ENCODE peak calls at places on chromosomes 11 and 22, in five cellular contexts. One of them, this sample, is unnamed.

GRCh38 chr11:128964463-128964930 is 21.8 kb upstream of the TP53AIP1 start:
- DNase-seq in fibroblast of lung: no peak
- DNase-seq in CD4-positive, alpha-beta T cell: no peak
- DNase-seq in Peyer's patch: no peak
- DNase-seq in HCT116: no peak
- DNase-seq in this sample: no peak

GRCh38 chr11:28679795-28680194 is 571.6 kb downstream of the METTL15 start:
- DNase-seq in HCT116: no peak
- DNase-seq in Peyer's patch: no peak
- DNase-seq in CD4-positive, alpha-beta T cell: no peak
- DNase-seq in fibroblast of lung: peak; percentile 76
- DNase-seq in this sample: no peak

GRCh38 chr22:46035380-46035741 is 58.4 kb upstream of the WNT7B start:
- DNase-seq in HCT116: no peak
- DNase-seq in fibroblast of lung: no peak
- DNase-seq in CD4-positive, alpha-beta T cell: no peak
- DNase-seq in Peyer's patch: no peak
- DNase-seq in this sample: no peak

GRCh38 chr11:92224394-92225205 is at the start of gene FAT3:
- DNase-seq in HCT116: no peak
- DNase-seq in fibroblast of lung: peak; percentile 70
- DNase-seq in Peyer's patch: no peak
- DNase-seq in CD4-positive, alpha-beta T cell: no peak
- DNase-seq in this sample: peak; percentile 18

GRCh38 chr11:18785416-18785815 is 6.2 kb downstream of the PTPN5 start:
- DNase-seq in CD4-positive, alpha-beta T cell: no peak
- DNase-seq in HCT116: no peak
- DNase-seq in Peyer's patch: no peak
- DNase-seq in fibroblast of lung: no peak
- DNase-seq in this sample: no peak

GRCh38 chr11:92827132-92827531 is 142.3 kb upstream of the MTNR1B start:
- DNase-seq in CD4-positive, alpha-beta T cell: no peak
- DNase-seq in Peyer's patch: no peak
- DNase-seq in HCT116: no peak
- DNase-seq in fibroblast of lung: peak; percentile 2
- DNase-seq in this sample: no peak

GRCh38 chr11:35463211-35463810 is 44.0 kb upstream of the SLC1A2 start:
- DNase-seq in Peyer's patch: no peak
- DNase-seq in HCT116: no peak
- DNase-seq in CD4-positive, alpha-beta T cell: no peak
- DNase-seq in fibroblast of lung: no peak
- DNase-seq in this sample: no peak

GRCh38 chr22:28243539-28243938 is 324.5 kb upstream of the PITPNB start:
- DNase-seq in CD4-positive, alpha-beta T cell: no peak
- DNase-seq in Peyer's patch: no peak
- DNase-seq in HCT116: no peak
- DNase-seq in fibroblast of lung: peak; percentile 23
- DNase-seq in this sample: no peak

GRCh38 chr22:37609240-37610152 is 862 bp downstream of the GGA1 start:
- DNase-seq in CD4-positive, alpha-beta T cell: no peak
- DNase-seq in Peyer's patch: no peak
- DNase-seq in fibroblast of lung: no peak
- DNase-seq in HCT116: no peak
- DNase-seq in this sample: peak; percentile 74

GRCh38 chr22:25853902-25854301 is 111.9 kb downstream of the MYO18B start:
- DNase-seq in Peyer's patch: no peak
- DNase-seq in fibroblast of lung: no peak
- DNase-seq in HCT116: peak; percentile 6
- DNase-seq in CD4-positive, alpha-beta T cell: no peak
- DNase-seq in this sample: no peak

GRCh38 chr11:123193742-123194141 is 1.3 kb downstream of the CLMP start:
- DNase-seq in HCT116: no peak
- DNase-seq in fibroblast of lung: no peak
- DNase-seq in CD4-positive, alpha-beta T cell: no peak
- DNase-seq in Peyer's patch: no peak
- DNase-seq in this sample: no peak

GRCh38 chr11:112652786-112653390 is 308.3 kb upstream of the NCAM1 start:
- DNase-seq in Peyer's patch: no peak
- DNase-seq in CD4-positive, alpha-beta T cell: no peak
- DNase-seq in fibroblast of lung: peak; percentile 21
- DNase-seq in HCT116: no peak
- DNase-seq in this sample: no peak

GRCh38 chr22:31896472-31896871 is 47.9 kb upstream of the YWHAH start:
- DNase-seq in Peyer's patch: no peak
- DNase-seq in HCT116: no peak
- DNase-seq in CD4-positive, alpha-beta T cell: no peak
- DNase-seq in fibroblast of lung: no peak
- DNase-seq in this sample: no peak

GRCh38 chr11:129323896-129324522 is 51.6 kb upstream of the BARX2 start:
- DNase-seq in CD4-positive, alpha-beta T cell: no peak
- DNase-seq in fibroblast of lung: peak; percentile 80
- DNase-seq in HCT116: no peak
- DNase-seq in Peyer's patch: no peak
- DNase-seq in this sample: no peak

GRCh38 chr22:44881624-44882023 is 128.2 kb downstream of the PHF21B start:
- DNase-seq in CD4-positive, alpha-beta T cell: no peak
- DNase-seq in Peyer's patch: no peak
- DNase-seq in fibroblast of lung: no peak
- DNase-seq in HCT116: no peak
- DNase-seq in this sample: no peak

DNA sequence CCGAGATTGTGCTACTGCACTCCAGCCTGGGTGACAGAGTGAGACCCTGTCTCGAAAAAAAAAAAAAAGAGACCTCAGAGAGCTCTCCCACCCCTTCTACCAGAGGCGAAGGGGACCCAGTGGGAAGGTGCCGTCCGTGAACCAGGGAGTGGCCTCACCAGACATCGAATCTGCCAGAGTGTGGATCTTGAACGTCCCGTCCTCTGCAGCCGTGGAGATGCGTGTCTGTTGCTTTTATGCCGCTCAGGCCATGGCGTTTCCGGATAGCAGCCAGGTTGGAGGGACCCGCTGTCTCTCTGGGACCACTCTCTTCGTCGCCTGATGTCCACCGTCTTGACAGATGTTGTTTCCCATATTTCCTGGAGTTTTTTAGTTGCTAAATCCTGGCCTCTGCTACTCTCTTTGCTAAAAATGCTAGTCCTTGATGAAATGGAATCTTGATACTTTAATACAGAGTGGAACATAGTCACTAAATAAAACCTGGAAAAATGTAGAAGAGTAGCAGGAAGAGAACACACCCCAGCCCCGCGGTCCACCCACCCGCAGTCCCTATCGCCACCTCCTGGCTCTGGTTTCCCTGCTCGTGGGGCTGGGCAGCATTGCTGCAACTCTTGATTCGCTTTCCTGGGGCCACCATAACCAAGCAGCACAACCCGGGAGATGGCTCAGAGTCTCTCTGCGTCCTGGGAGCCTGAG is 12.0 kb upstream of the MUC6 start:
- DNase-seq in CD4-positive, alpha-beta T cell: no peak
- DNase-seq in Peyer's patch: no peak
- DNase-seq in HCT116: no peak
- DNase-seq in fibroblast of lung: no peak
- DNase-seq in this sample: no peak
- TF ChIP-seq CTCF in CD4-positive, alpha-beta T cell: no peak
- TF ChIP-seq CTCF in Peyer's patch: no peak
- TF ChIP-seq CTCF in HCT116: no peak
- TF ChIP-seq CTCF in fibroblast of lung: no peak
- TF ChIP-seq CTCF in this sample: no peak

GRCh38 chr11:67576742-67577475 is 6.7 kb upstream of the GSTP1 start:
- DNase-seq in CD4-positive, alpha-beta T cell: no peak
- DNase-seq in Peyer's patch: no peak
- DNase-seq in HCT116: no peak
- DNase-seq in fibroblast of lung: no peak
- DNase-seq in this sample: peak; percentile 60
- TF ChIP-seq CTCF in CD4-positive, alpha-beta T cell: no peak
- TF ChIP-seq CTCF in Peyer's patch: no peak
- TF ChIP-seq CTCF in HCT116: peak; percentile 31
- TF ChIP-seq CTCF in fibroblast of lung: no peak
- TF ChIP-seq CTCF in this sample: peak; percentile 26

DNA sequence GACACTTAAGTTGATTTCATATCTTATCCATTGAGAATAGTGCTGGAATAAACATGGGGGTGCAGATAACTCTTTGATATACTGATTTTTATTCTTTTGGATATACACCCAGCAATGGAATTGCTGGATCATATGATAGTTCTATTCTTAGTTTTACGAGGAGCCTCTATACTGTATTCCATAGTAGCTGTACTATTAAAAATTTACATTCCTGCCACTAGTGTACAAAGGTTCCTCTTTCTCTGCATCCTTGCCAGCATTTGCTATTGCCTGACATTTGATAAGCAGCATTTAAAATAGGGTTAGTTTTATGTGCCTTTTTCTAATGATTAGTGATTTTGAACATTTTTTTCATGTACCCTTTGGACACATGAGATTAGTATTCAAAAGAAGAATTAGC is 554.2 kb downstream of the JRKL start:
- DNase-seq in HCT116: no peak
- DNase-seq in CD4-positive, alpha-beta T cell: no peak
- DNase-seq in fibroblast of lung: no peak
- DNase-seq in Peyer's patch: no peak
- DNase-seq in this sample: no peak
- TF ChIP-seq CTCF in HCT116: no peak
- TF ChIP-seq CTCF in CD4-positive, alpha-beta T cell: no peak
- TF ChIP-seq CTCF in fibroblast of lung: no peak
- TF ChIP-seq CTCF in Peyer's patch: no peak
- TF ChIP-seq CTCF in this sample: no peak

DNA sequence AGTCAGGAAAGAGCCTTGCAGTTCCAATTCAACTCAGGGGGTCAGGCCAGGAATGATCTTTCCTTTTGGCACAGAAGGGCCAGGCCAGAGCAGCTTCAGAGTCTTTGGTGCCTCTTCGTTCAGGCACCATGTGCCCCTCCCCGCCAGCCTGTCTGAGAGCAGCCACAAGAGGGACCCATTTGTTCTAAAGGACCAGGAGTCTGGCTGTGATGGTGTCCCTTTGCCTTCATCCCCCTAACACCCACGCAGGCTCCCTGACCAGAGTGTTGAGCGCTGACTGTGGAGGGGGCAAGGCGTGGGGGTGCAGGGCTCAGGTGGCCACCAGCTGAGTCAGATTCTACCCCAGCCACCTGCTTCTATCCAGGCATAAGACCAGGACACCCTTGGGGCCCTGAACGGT is 156.4 kb downstream of the TTC17 start:
- DNase-seq in fibroblast of lung: no peak
- DNase-seq in HCT116: no peak
- DNase-seq in Peyer's patch: no peak
- DNase-seq in CD4-positive, alpha-beta T cell: no peak
- DNase-seq in this sample: peak; percentile 32
- TF ChIP-seq CTCF in fibroblast of lung: no peak
- TF ChIP-seq CTCF in HCT116: no peak
- TF ChIP-seq CTCF in Peyer's patch: no peak
- TF ChIP-seq CTCF in CD4-positive, alpha-beta T cell: no peak
- TF ChIP-seq CTCF in this sample: no peak

GRCh38 chr11:84390441-84391078 is 1104.4 kb upstream of the CCDC90B start:
- DNase-seq in HCT116: no peak
- DNase-seq in fibroblast of lung: no peak
- DNase-seq in Peyer's patch: no peak
- DNase-seq in CD4-positive, alpha-beta T cell: no peak
- DNase-seq in this sample: no peak
- TF ChIP-seq CTCF in HCT116: no peak
- TF ChIP-seq CTCF in fibroblast of lung: no peak
- TF ChIP-seq CTCF in Peyer's patch: no peak
- TF ChIP-seq CTCF in CD4-positive, alpha-beta T cell: no peak
- TF ChIP-seq CTCF in this sample: no peak

DNA sequence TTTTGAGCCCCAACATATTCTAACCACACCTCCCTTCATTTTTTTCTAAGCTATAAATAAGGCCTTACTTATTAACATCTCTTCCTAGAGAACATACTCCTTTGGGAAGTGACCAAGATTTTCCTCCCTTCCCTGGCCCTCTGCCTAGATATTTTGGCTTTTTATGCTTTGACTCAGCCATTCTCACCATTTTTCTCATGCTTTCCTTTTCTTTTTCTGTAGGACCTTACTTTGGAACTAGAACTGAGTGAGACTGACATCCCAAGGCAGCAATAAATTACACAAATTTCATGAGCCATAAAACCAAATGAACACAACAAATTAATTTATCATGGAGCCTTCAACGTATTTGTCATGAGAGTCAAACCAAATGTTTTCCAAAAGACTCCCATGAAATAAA is 142.7 kb upstream of the CTSC start:
- DNase-seq in CD4-positive, alpha-beta T cell: no peak
- DNase-seq in fibroblast of lung: peak; percentile 75
- DNase-seq in Peyer's patch: no peak
- DNase-seq in HCT116: no peak
- DNase-seq in this sample: no peak
- TF ChIP-seq CTCF in CD4-positive, alpha-beta T cell: no peak
- TF ChIP-seq CTCF in fibroblast of lung: no peak
- TF ChIP-seq CTCF in Peyer's patch: no peak
- TF ChIP-seq CTCF in HCT116: no peak
- TF ChIP-seq CTCF in this sample: no peak

This sample was measured in GM13976.